ENCODE peak calls at places on chromosomes 12 and 14, in five cellular contexts. One of them, this sample, is unnamed.

GRCh38 chr12:6613015-6613775 is 6.0 kb upstream of the CHD4 start:
- DNase-seq in IMR-90: peak; percentile 72
- DNase-seq in stimulated activated CD4-positive, alpha-beta T cell treated with anti-CD3 and anti-CD28 coated beads, TNF-alpha, amount 100 ng/mL, for 1 hour: no peak
- DNase-seq in stomach: peak; percentile 79
- DNase-seq in T-helper 1 cell: no peak
- DNase-seq in this sample: peak; percentile 87

GRCh38 chr14:101193126-101193844 is 289.8 kb upstream of the RTL1 start:
- DNase-seq in IMR-90: no peak
- DNase-seq in stimulated activated CD4-positive, alpha-beta T cell treated with anti-CD3 and anti-CD28 coated beads, TNF-alpha, amount 100 ng/mL, for 1 hour: no peak
- DNase-seq in stomach: peak; percentile 20
- DNase-seq in T-helper 1 cell: no peak
- DNase-seq in this sample: no peak

GRCh38 chr14:94381149-94382030 is 7.0 kb downstream of the SERPINA1 start:
- DNase-seq in IMR-90: no peak
- DNase-seq in stimulated activated CD4-positive, alpha-beta T cell treated with anti-CD3 and anti-CD28 coated beads, TNF-alpha, amount 100 ng/mL, for 1 hour: no peak
- DNase-seq in stomach: no peak
- DNase-seq in T-helper 1 cell: no peak
- DNase-seq in this sample: no peak

GRCh38 chr12:48165089-48166031 is 8.0 kb upstream of the ASB8 start:
- DNase-seq in IMR-90: peak; percentile 68
- DNase-seq in stimulated activated CD4-positive, alpha-beta T cell treated with anti-CD3 and anti-CD28 coated beads, TNF-alpha, amount 100 ng/mL, for 1 hour: peak; percentile 28
- DNase-seq in stomach: no peak
- DNase-seq in T-helper 1 cell: peak; percentile 36
- DNase-seq in this sample: peak; percentile 52

GRCh38 chr14:77014004-77014604 is 14.4 kb downstream of the IRF2BPL start:
- DNase-seq in IMR-90: peak; percentile 47
- DNase-seq in stimulated activated CD4-positive, alpha-beta T cell treated with anti-CD3 and anti-CD28 coated beads, TNF-alpha, amount 100 ng/mL, for 1 hour: no peak
- DNase-seq in stomach: peak; percentile 77
- DNase-seq in T-helper 1 cell: no peak
- DNase-seq in this sample: no peak

GRCh38 chr12:65280306-65280705 is 1.8 kb downstream of the MSRB3 start:
- DNase-seq in IMR-90: peak; percentile 24
- DNase-seq in stimulated activated CD4-positive, alpha-beta T cell treated with anti-CD3 and anti-CD28 coated beads, TNF-alpha, amount 100 ng/mL, for 1 hour: no peak
- DNase-seq in stomach: no peak
- DNase-seq in T-helper 1 cell: no peak
- DNase-seq in this sample: peak; percentile 22

GRCh38 chr14:70212752-70213151 is 24.0 kb upstream of the SLC8A3 start:
- DNase-seq in IMR-90: no peak
- DNase-seq in stimulated activated CD4-positive, alpha-beta T cell treated with anti-CD3 and anti-CD28 coated beads, TNF-alpha, amount 100 ng/mL, for 1 hour: no peak
- DNase-seq in stomach: no peak
- DNase-seq in T-helper 1 cell: no peak
- DNase-seq in this sample: no peak

GRCh38 chr14:50452979-50453705 is 56.5 kb upstream of the CDKL1 start:
- DNase-seq in IMR-90: peak; percentile 86
- DNase-seq in stimulated activated CD4-positive, alpha-beta T cell treated with anti-CD3 and anti-CD28 coated beads, TNF-alpha, amount 100 ng/mL, for 1 hour: no peak
- DNase-seq in stomach: no peak
- DNase-seq in T-helper 1 cell: no peak
- DNase-seq in this sample: peak; percentile 81

GRCh38 chr14:100408350-100409015 is 85.3 kb downstream of the SLC25A47 start:
- DNase-seq in IMR-90: peak; percentile 90
- DNase-seq in stimulated activated CD4-positive, alpha-beta T cell treated with anti-CD3 and anti-CD28 coated beads, TNF-alpha, amount 100 ng/mL, for 1 hour: no peak
- DNase-seq in stomach: no peak
- DNase-seq in T-helper 1 cell: no peak
- DNase-seq in this sample: peak; percentile 91

GRCh38 chr12:47739959-47740358 is 14.7 kb upstream of the ENDOU start:
- DNase-seq in IMR-90: no peak
- DNase-seq in stimulated activated CD4-positive, alpha-beta T cell treated with anti-CD3 and anti-CD28 coated beads, TNF-alpha, amount 100 ng/mL, for 1 hour: no peak
- DNase-seq in stomach: no peak
- DNase-seq in T-helper 1 cell: no peak
- DNase-seq in this sample: no peak

GRCh38 chr12:54413284-54414190 is 5.5 kb downstream of the ITGA5 start:
- DNase-seq in IMR-90: no peak
- DNase-seq in stimulated activated CD4-positive, alpha-beta T cell treated with anti-CD3 and anti-CD28 coated beads, TNF-alpha, amount 100 ng/mL, for 1 hour: peak; percentile 75
- DNase-seq in stomach: peak; percentile 37
- DNase-seq in T-helper 1 cell: peak; percentile 76
- DNase-seq in this sample: no peak

GRCh38 chr14:35167496-35167895 is 45.1 kb downstream of the PRORP start:
- DNase-seq in IMR-90: no peak
- DNase-seq in stimulated activated CD4-positive, alpha-beta T cell treated with anti-CD3 and anti-CD28 coated beads, TNF-alpha, amount 100 ng/mL, for 1 hour: no peak
- DNase-seq in stomach: no peak
- DNase-seq in T-helper 1 cell: no peak
- DNase-seq in this sample: no peak

GRCh38 chr14:104894331-104895206 is 29.5 kb downstream of the CEP170B start:
- DNase-seq in IMR-90: no peak
- DNase-seq in stimulated activated CD4-positive, alpha-beta T cell treated with anti-CD3 and anti-CD28 coated beads, TNF-alpha, amount 100 ng/mL, for 1 hour: no peak
- DNase-seq in stomach: peak; percentile 24
- DNase-seq in T-helper 1 cell: no peak
- DNase-seq in this sample: no peak

GRCh38 chr14:39109893-39110715 is 4.0 kb upstream of the GEMIN2 start:
- DNase-seq in IMR-90: no peak
- DNase-seq in stimulated activated CD4-positive, alpha-beta T cell treated with anti-CD3 and anti-CD28 coated beads, TNF-alpha, amount 100 ng/mL, for 1 hour: no peak
- DNase-seq in stomach: no peak
- DNase-seq in T-helper 1 cell: no peak
- DNase-seq in this sample: no peak

GRCh38 chr12:40738856-40739255 is 46.6 kb downstream of the CNTN1 start:
- DNase-seq in IMR-90: no peak
- DNase-seq in stimulated activated CD4-positive, alpha-beta T cell treated with anti-CD3 and anti-CD28 coated beads, TNF-alpha, amount 100 ng/mL, for 1 hour: no peak
- DNase-seq in stomach: no peak
- DNase-seq in T-helper 1 cell: no peak
- DNase-seq in this sample: no peak

GRCh38 chr14:55913324-55914035 is 204.7 kb upstream of the PELI2 start:
- DNase-seq in IMR-90: peak; percentile 56
- DNase-seq in stimulated activated CD4-positive, alpha-beta T cell treated with anti-CD3 and anti-CD28 coated beads, TNF-alpha, amount 100 ng/mL, for 1 hour: no peak
- DNase-seq in stomach: no peak
- DNase-seq in T-helper 1 cell: no peak
- DNase-seq in this sample: peak; percentile 73

GRCh38 chr14:20978687-20979086 is 11.1 kb upstream of the METTL17 start:
- DNase-seq in IMR-90: no peak
- DNase-seq in stimulated activated CD4-positive, alpha-beta T cell treated with anti-CD3 and anti-CD28 coated beads, TNF-alpha, amount 100 ng/mL, for 1 hour: no peak
- DNase-seq in stomach: no peak
- DNase-seq in T-helper 1 cell: no peak
- DNase-seq in this sample: no peak

GRCh38 chr14:19823765-19824164 is 20.2 kb downstream of the OR4N2 start:
- DNase-seq in IMR-90: no peak
- DNase-seq in stimulated activated CD4-positive, alpha-beta T cell treated with anti-CD3 and anti-CD28 coated beads, TNF-alpha, amount 100 ng/mL, for 1 hour: no peak
- DNase-seq in stomach: no peak
- DNase-seq in T-helper 1 cell: no peak
- DNase-seq in this sample: no peak

GRCh38 chr12:89194683-89195082 is 157.6 kb downstream of the DUSP6 start:
- DNase-seq in IMR-90: no peak
- DNase-seq in stimulated activated CD4-positive, alpha-beta T cell treated with anti-CD3 and anti-CD28 coated beads, TNF-alpha, amount 100 ng/mL, for 1 hour: no peak
- DNase-seq in stomach: no peak
- DNase-seq in T-helper 1 cell: no peak
- DNase-seq in this sample: no peak

GRCh38 chr12:79635676-79636075 is 55.1 kb downstream of the PAWR start:
- DNase-seq in IMR-90: peak; percentile 9
- DNase-seq in stimulated activated CD4-positive, alpha-beta T cell treated with anti-CD3 and anti-CD28 coated beads, TNF-alpha, amount 100 ng/mL, for 1 hour: no peak
- DNase-seq in stomach: no peak
- DNase-seq in T-helper 1 cell: no peak
- DNase-seq in this sample: no peak

GRCh38 chr14:67187210-67187609 is 2.0 kb upstream of the GARIN2 start:
- DNase-seq in IMR-90: peak; percentile 89
- DNase-seq in stimulated activated CD4-positive, alpha-beta T cell treated with anti-CD3 and anti-CD28 coated beads, TNF-alpha, amount 100 ng/mL, for 1 hour: no peak
- DNase-seq in stomach: no peak
- DNase-seq in T-helper 1 cell: no peak
- DNase-seq in this sample: peak; percentile 84